ENCODE peak calls at places on chromosomes 1 and 21, in eight cellular contexts. Y is GM12878, L is HEK293T, K is NCI-H510A treated with DMSO at 0.1 percent for 48 hours, D is astrocyte of the hippocampus, S is T follicular helper cell, C is hippocampal formation, Q is C1 segment of cervical spinal cord. Z is an unnamed sample.

GRCh38 chr1:22704440-22705067 is 6.1 kb upstream of the EPHB2 start:
- DNase-seq in Y (no peak), L (peak), K (peak), D (peak), S (peak), C (peak), Q (peak), Z (peak)

GRCh38 chr1:226051356-226051755 is 11.2 kb upstream of the H3-3A start:
- DNase-seq in Y (no peak), L (no peak), K (no peak), D (no peak), S (no peak), C (no peak), Q (no peak), Z (no peak)

GRCh38 chr1:169694304-169694703 is 17.1 kb downstream of the SELL start:
- DNase-seq in Y (no peak), L (no peak), K (no peak), D (no peak), S (no peak), C (no peak), Q (no peak), Z (no peak)

GRCh38 chr1:1819762-1820161 is 41.5 kb upstream of the NADK start:
- DNase-seq in Y (no peak), L (no peak), K (no peak), D (no peak), S (no peak), C (no peak), Q (no peak), Z (no peak)

GRCh38 chr1:214330240-214330639 is 49.3 kb downstream of the SMYD2 start:
- DNase-seq in Y (no peak), L (no peak), K (no peak), D (no peak), S (no peak), C (no peak), Q (no peak), Z (no peak)

GRCh38 chr1:58862728-58863385 is 79.0 kb upstream of the JUN start:
- DNase-seq in Y (no peak), L (no peak), K (no peak), D (no peak), S (no peak), C (peak), Q (peak), Z (no peak)

GRCh38 chr1:55685560-55685959 is 470.4 kb upstream of the USP24 start:
- DNase-seq in Y (no peak), L (peak), K (no peak), D (no peak), S (no peak), C (no peak), Q (no peak), Z (no peak)

GRCh38 chr1:200302192-200302892 is 107.5 kb downstream of the ZNF281 start:
- DNase-seq in Y (no peak), L (peak), K (peak), D (peak), S (peak), C (peak), Q (no peak), Z (no peak)

GRCh38 chr1:117735045-117735992 is 129.5 kb downstream of the TENT5C start:
- DNase-seq in Y (peak), L (no peak), K (peak), D (peak), S (peak), C (no peak), Q (no peak), Z (no peak)

GRCh38 chr1:22745675-22746585 is 35.3 kb downstream of the EPHB2 start:
- DNase-seq in Y (no peak), L (no peak), K (no peak), D (peak), S (no peak), C (no peak), Q (no peak), Z (no peak)

GRCh38 chr1:8377382-8377928 is 59.5 kb downstream of the SLC45A1 start:
- DNase-seq in Y (no peak), L (no peak), K (no peak), D (no peak), S (no peak), C (no peak), Q (no peak), Z (no peak)

GRCh38 chr1:245345191-245345884 is 190.6 kb downstream of the KIF26B start:
- DNase-seq in Y (no peak), L (peak), K (no peak), D (no peak), S (no peak), C (no peak), Q (no peak), Z (no peak)

GRCh38 chr1:1099506-1100183 is 16.2 kb downstream of the C1orf159 start:
- DNase-seq in Y (no peak), L (no peak), K (no peak), D (no peak), S (no peak), C (peak), Q (no peak), Z (no peak)

GRCh38 chr1:200435200-200435780 is 25.5 kb upstream of the ZNF281 start:
- DNase-seq in Y (no peak), L (no peak), K (no peak), D (no peak), S (no peak), C (no peak), Q (no peak), Z (no peak)

GRCh38 chr1:238457610-238458009 is 566.9 kb upstream of the ZP4 start:
- DNase-seq in Y (no peak), L (no peak), K (no peak), D (no peak), S (no peak), C (no peak), Q (no peak), Z (no peak)

GRCh38 chr1:200970771-200971427 is 52.6 kb downstream of the KIF21B start:
- DNase-seq in Y (no peak), L (no peak), K (no peak), D (no peak), S (no peak), C (no peak), Q (no peak), Z (no peak)

GRCh38 chr1:156794506-156795373 is 21.9 kb downstream of the SH2D2A start:
- DNase-seq in Y (no peak), L (no peak), K (no peak), D (peak), S (no peak), C (no peak), Q (no peak), Z (no peak)

GRCh38 chr21:42248783-42249597 is 30.1 kb downstream of the ABCG1 start:
- DNase-seq in Y (peak), L (no peak), K (no peak), D (no peak), S (no peak), C (no peak), Q (no peak), Z (no peak)

GRCh38 chr1:88169144-88169543 is 514.9 kb upstream of the PKN2 start:
- DNase-seq in Y (no peak), L (no peak), K (no peak), D (no peak), S (no peak), C (no peak), Q (no peak), Z (no peak)

GRCh38 chr1:168803696-168804510 is 74.9 kb upstream of the DPT start:
- DNase-seq in Y (no peak), L (no peak), K (peak), D (peak), S (no peak), C (peak), Q (peak), Z (no peak)

GRCh38 chr1:93681095-93681548 is 515 bp downstream of the BCAR3 start:
- DNase-seq in Y (no peak), L (peak), K (no peak), D (peak), S (no peak), C (no peak), Q (no peak), Z (no peak)

GRCh38 chr21:16194851-16195251 is 465.1 kb downstream of the USP25 start:
- DNase-seq in Y (no peak), L (no peak), K (no peak), D (peak), S (no peak), C (peak), Q (no peak), Z (no peak)

GRCh38 chr21:37220433-37220980 is 46.6 kb downstream of the VPS26C start:
- DNase-seq in Y (no peak), L (no peak), K (peak), D (peak), S (peak), C (peak), Q (peak), Z (no peak)

GRCh38 chr21:14773777-14774345 is 227.7 kb upstream of the SAMSN1 start:
- DNase-seq in Y (no peak), L (peak), K (no peak), D (peak), S (peak), C (no peak), Q (no peak), Z (no peak)

GRCh38 chr1:14763977-14764376 is 165.5 kb downstream of the KAZN start:
- DNase-seq in Y (no peak), L (no peak), K (no peak), D (no peak), S (no peak), C (no peak), Q (no peak), Z (no peak)

GRCh38 chr1:30425046-30425445 is 298.3 kb downstream of the MATN1 start:
- DNase-seq in Y (no peak), L (no peak), K (no peak), D (no peak), S (no peak), C (no peak), Q (no peak), Z (no peak)

GRCh38 chr1:25821630-25822091 is 1.9 kb downstream of the MTFR1L start:
- DNase-seq in Y (no peak), L (no peak), K (no peak), D (peak), S (no peak), C (no peak), Q (no peak), Z (no peak)

GRCh38 chr1:182629674-182630073 is 25.5 kb upstream of the RGS16 start:
- DNase-seq in Y (no peak), L (no peak), K (no peak), D (no peak), S (no peak), C (no peak), Q (no peak), Z (no peak)

GRCh38 chr21:44709426-44710293 is 1.7 kb downstream of the TSPEAR start:
- DNase-seq in Y (no peak), L (no peak), K (peak), D (peak), S (no peak), C (no peak), Q (no peak), Z (no peak)

GRCh38 chr1:151908228-151908691 is 1.1 kb downstream of the THEM4 start:
- DNase-seq in Y (no peak), L (no peak), K (no peak), D (no peak), S (no peak), C (no peak), Q (no peak), Z (no peak)

GRCh38 chr1:23837905-23838304 is 12.7 kb upstream of the HMGCL start:
- DNase-seq in Y (no peak), L (no peak), K (no peak), D (no peak), S (no peak), C (no peak), Q (no peak), Z (no peak)

GRCh38 chr21:33662046-33662445 is 19.7 kb downstream of the ITSN1 start:
- DNase-seq in Y (no peak), L (no peak), K (no peak), D (no peak), S (no peak), C (no peak), Q (no peak), Z (no peak)

Z was measured in frontal cortex.